ENCODE peak calls at places on chromosome 17, in four cellular contexts. One of them, this sample, is unnamed.

GRCh38 chr17:77451894-77452852 is 311.4 kb downstream of the SEC14L1 start:
- DNase-seq in left lung: peak
- DNase-seq in uterus: peak
- DNase-seq in stomach: peak
- DNase-seq in this sample: no peak

GRCh38 chr17:18004345-18004744 is 31.7 kb downstream of the DRC3 start:
- DNase-seq in left lung: no peak
- DNase-seq in uterus: no peak
- DNase-seq in stomach: no peak
- DNase-seq in this sample: no peak

GRCh38 chr17:68431661-68432071 is 25.6 kb downstream of the WIPI1 start:
- DNase-seq in left lung: no peak
- DNase-seq in uterus: no peak
- DNase-seq in stomach: no peak
- DNase-seq in this sample: no peak

GRCh38 chr17:61848896-61849295 is 14.4 kb downstream of the BRIP1 start:
- DNase-seq in left lung: no peak
- DNase-seq in uterus: no peak
- DNase-seq in stomach: no peak
- DNase-seq in this sample: no peak

GRCh38 chr17:60524463-60525346 is 1.3 kb downstream of the APPBP2 start:
- DNase-seq in left lung: no peak
- DNase-seq in uterus: no peak
- DNase-seq in stomach: no peak
- DNase-seq in this sample: no peak

GRCh38 chr17:8384801-8385335 is 1.9 kb upstream of the RPL26 start:
- DNase-seq in left lung: no peak
- DNase-seq in uterus: no peak
- DNase-seq in stomach: no peak
- DNase-seq in this sample: no peak

GRCh38 chr17:74987909-74988711 is 678 bp downstream of the CDR2L start:
- DNase-seq in left lung: peak
- DNase-seq in uterus: peak
- DNase-seq in stomach: peak
- DNase-seq in this sample: peak

GRCh38 chr17:51907041-51907440 is 251.5 kb downstream of the CA10 start:
- DNase-seq in left lung: no peak
- DNase-seq in uterus: no peak
- DNase-seq in stomach: no peak
- DNase-seq in this sample: no peak

GRCh38 chr17:58325976-58326468 is 2.6 kb downstream of the TSPOAP1 start:
- DNase-seq in left lung: peak
- DNase-seq in uterus: no peak
- DNase-seq in stomach: no peak
- DNase-seq in this sample: no peak

GRCh38 chr17:83119987-83120864 is 40.8 kb downstream of the METRNL start:
- DNase-seq in left lung: peak
- DNase-seq in uterus: no peak
- DNase-seq in stomach: no peak
- DNase-seq in this sample: no peak

GRCh38 chr17:74522381-74523090 is 8.7 kb downstream of the CD300LB start:
- DNase-seq in left lung: no peak
- DNase-seq in uterus: no peak
- DNase-seq in stomach: peak
- DNase-seq in this sample: no peak

GRCh38 chr17:43790311-43790940 is 10.2 kb downstream of the CFAP97D1 start:
- DNase-seq in left lung: no peak
- DNase-seq in uterus: no peak
- DNase-seq in stomach: no peak
- DNase-seq in this sample: no peak

GRCh38 chr17:57442914-57443571 is 186.7 kb downstream of the MSI2 start:
- DNase-seq in left lung: no peak
- DNase-seq in uterus: no peak
- DNase-seq in stomach: peak
- DNase-seq in this sample: peak

GRCh38 chr17:75289832-75290337 is 652 bp upstream of the SLC25A19 start:
- DNase-seq in left lung: no peak
- DNase-seq in uterus: peak
- DNase-seq in stomach: peak
- DNase-seq in this sample: peak

GRCh38 chr17:38701504-38702165 is 3.4 kb upstream of the MLLT6 start:
- DNase-seq in left lung: no peak
- DNase-seq in uterus: no peak
- DNase-seq in stomach: no peak
- DNase-seq in this sample: peak

GRCh38 chr17:27630607-27631408 is at the start of gene LGALS9:
- DNase-seq in left lung: no peak
- DNase-seq in uterus: no peak
- DNase-seq in stomach: peak
- DNase-seq in this sample: no peak

GRCh38 chr17:66468241-66469087 is 166.1 kb downstream of the PRKCA start:
- DNase-seq in left lung: no peak
- DNase-seq in uterus: no peak
- DNase-seq in stomach: no peak
- DNase-seq in this sample: no peak

GRCh38 chr17:75407655-75408352 is 2.3 kb upstream of the GRB2 start:
- DNase-seq in left lung: no peak
- DNase-seq in uterus: no peak
- DNase-seq in stomach: no peak
- DNase-seq in this sample: no peak

GRCh38 chr17:67475161-67475887 is 98.2 kb downstream of the PITPNC1 start:
- DNase-seq in left lung: peak
- DNase-seq in uterus: peak
- DNase-seq in stomach: peak
- DNase-seq in this sample: peak

GRCh38 chr17:48610282-48611211 is at the start of gene HOXB7:
- DNase-seq in left lung: peak
- DNase-seq in uterus: peak
- DNase-seq in stomach: peak
- DNase-seq in this sample: peak

GRCh38 chr17:6701719-6702118 is 11.4 kb downstream of the SLC13A5 start:
- DNase-seq in left lung: no peak
- DNase-seq in uterus: no peak
- DNase-seq in stomach: no peak
- DNase-seq in this sample: no peak

GRCh38 chr17:47978324-47978723 is 7.4 kb downstream of the CDK5RAP3 start:
- DNase-seq in left lung: no peak
- DNase-seq in uterus: peak
- DNase-seq in stomach: peak
- DNase-seq in this sample: no peak

GRCh38 chr17:48026503-48027321 is 10.9 kb downstream of the COPZ2 start:
- DNase-seq in left lung: peak
- DNase-seq in uterus: peak
- DNase-seq in stomach: peak
- DNase-seq in this sample: peak

GRCh38 chr17:20774472-20775135 is 195.1 kb downstream of the CDRT15L2 start:
- DNase-seq in left lung: no peak
- DNase-seq in uterus: no peak
- DNase-seq in stomach: no peak
- DNase-seq in this sample: no peak

DNA sequence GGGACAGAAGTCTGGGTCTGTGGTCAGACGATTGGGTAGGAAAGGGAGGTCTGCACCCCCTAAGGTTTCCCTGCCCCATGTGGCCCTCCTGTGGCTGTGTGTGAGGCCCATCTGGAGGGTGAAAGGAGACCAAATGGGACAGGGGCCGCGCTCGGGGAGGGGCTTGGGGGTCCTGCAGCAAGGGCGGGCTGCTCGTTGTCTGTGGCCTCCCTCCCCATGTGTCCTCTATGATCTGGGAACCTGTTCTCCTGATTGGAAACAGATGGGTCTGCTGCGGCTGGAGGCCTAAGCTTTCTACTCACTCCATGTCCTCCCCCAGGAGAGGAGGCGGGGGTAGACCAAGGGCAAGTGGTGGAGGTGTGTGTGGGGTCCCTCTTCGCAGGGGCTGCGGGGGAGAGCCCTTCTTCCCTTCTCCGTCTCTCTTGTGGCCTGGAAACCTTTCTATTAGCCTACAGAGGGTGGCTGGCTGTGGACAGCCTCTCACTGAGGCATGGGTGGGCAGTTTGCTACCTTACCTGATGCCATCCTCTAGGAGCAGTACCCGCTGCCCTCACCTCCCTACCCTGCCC is 18.6 kb downstream of the IGFBP4 start:
- DNase-seq in left lung: no peak
- DNase-seq in uterus: peak
- DNase-seq in stomach: no peak
- DNase-seq in this sample: no peak
- H3K4me3 ChIP-seq in left lung: no peak
- H3K4me3 ChIP-seq in uterus: no peak
- H3K4me3 ChIP-seq in stomach: no peak
- H3K4me3 ChIP-seq in this sample: no peak

GRCh38 chr17:81922566-81923301 is 4.8 kb upstream of the SIRT7 start:
- DNase-seq in left lung: no peak
- DNase-seq in uterus: no peak
- DNase-seq in stomach: no peak
- DNase-seq in this sample: no peak

GRCh38 chr17:81926451-81927144 is 937 bp downstream of the MAFG start:
- DNase-seq in left lung: peak
- DNase-seq in uterus: peak
- DNase-seq in stomach: peak
- DNase-seq in this sample: peak

GRCh38 chr17:81925860-81926450 is 1.6 kb downstream of the MAFG start:
- DNase-seq in left lung: no peak
- DNase-seq in uterus: no peak
- DNase-seq in stomach: no peak
- DNase-seq in this sample: no peak

GRCh38 chr17:81923302-81924260 is 4.0 kb downstream of the MAFG start:
- DNase-seq in left lung: peak
- DNase-seq in uterus: no peak
- DNase-seq in stomach: peak
- DNase-seq in this sample: no peak

GRCh38 chr17:81924557-81925532 is 2.7 kb downstream of the MAFG start:
- DNase-seq in left lung: no peak
- DNase-seq in uterus: no peak
- DNase-seq in stomach: no peak
- DNase-seq in this sample: no peak
- H3K4me3 ChIP-seq in left lung: no peak
- H3K4me3 ChIP-seq in uterus: no peak
- H3K4me3 ChIP-seq in stomach: peak
- H3K4me3 ChIP-seq in this sample: no peak

DNA sequence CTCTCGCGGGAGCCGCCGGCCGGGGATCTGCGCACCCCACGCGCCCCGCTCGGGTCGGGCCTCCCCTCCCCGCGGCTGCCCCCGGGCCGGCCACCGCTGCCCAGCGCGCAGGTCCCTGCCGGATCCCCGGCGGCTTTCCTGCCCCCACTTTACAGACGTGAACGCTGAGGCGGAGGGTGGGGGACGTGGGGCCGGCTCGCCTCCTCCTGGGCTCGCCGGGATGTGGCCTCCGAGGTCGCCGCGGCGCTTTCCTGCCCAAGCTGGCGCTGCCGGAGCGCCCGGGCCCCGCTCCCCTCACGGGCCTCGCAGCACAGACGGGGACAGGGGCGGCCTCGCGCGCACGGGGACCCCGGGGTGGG is 26.7 kb downstream of the RTN4RL1 start:
- DNase-seq in left lung: no peak
- DNase-seq in uterus: no peak
- DNase-seq in stomach: no peak
- DNase-seq in this sample: no peak
- H3K4me3 ChIP-seq in left lung: peak
- H3K4me3 ChIP-seq in uterus: peak
- H3K4me3 ChIP-seq in stomach: peak
- H3K4me3 ChIP-seq in this sample: peak

DNA sequence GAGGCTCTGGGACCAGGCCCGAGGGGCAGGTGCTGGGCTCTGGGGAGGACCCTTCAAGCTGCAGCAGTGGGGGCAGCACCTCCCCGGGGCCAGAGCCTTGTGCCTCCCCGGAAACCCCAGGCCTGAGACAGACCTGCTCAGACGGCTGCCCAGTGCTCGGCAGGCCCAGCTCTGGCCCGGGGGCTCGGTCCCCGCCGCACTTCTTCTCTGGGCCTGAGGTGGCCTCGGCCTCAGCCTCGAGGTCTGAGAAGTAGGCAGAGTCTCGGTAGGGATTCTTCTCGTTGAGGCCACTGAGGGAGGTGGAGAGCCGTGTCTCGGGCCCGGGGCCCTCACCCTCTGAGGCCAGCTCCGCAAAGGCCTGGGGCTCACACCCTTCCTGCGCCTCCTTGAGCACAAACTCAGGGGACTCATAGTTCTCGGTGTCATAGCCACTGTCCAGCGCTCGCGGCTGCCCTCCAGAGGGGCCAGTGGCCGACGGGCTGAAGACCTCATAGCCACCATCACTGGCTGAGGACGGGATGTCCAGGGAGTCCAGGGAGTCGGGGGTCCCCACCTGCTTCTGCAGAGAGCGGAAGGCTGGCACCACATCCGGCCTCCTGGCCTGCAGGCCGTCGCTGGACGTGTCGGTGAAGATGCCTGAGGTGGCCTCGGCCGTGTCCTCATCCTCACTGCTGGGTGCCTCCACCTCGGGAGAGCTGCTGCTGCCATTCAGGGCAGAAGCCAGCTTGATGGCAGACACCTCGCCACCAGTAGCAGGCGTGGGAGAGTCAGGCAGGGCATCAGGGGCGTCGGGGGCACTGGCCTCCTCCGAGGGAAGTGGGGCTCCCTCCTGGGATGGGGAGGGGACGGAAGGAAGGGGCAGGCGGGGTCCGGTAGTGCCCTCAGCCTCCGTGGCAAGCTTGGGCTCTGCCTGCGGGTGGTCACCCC is 44.3 kb upstream of the PVALEF start:
- DNase-seq in left lung: no peak
- DNase-seq in uterus: no peak
- DNase-seq in stomach: no peak
- DNase-seq in this sample: no peak
- H3K4me3 ChIP-seq in left lung: no peak
- H3K4me3 ChIP-seq in uterus: no peak
- H3K4me3 ChIP-seq in stomach: no peak
- H3K4me3 ChIP-seq in this sample: no peak

GRCh38 chr17:2266045-2266864 is 37.3 kb downstream of the SMG6 start:
- DNase-seq in left lung: no peak
- DNase-seq in uterus: no peak
- DNase-seq in stomach: peak
- DNase-seq in this sample: peak

GRCh38 chr17:2262146-2262587 is 41.4 kb downstream of the SMG6 start:
- DNase-seq in left lung: no peak
- DNase-seq in uterus: no peak
- DNase-seq in stomach: no peak
- DNase-seq in this sample: peak

GRCh38 chr17:2266865-2267228 is 36.7 kb downstream of the SMG6 start:
- DNase-seq in left lung: no peak
- DNase-seq in uterus: no peak
- DNase-seq in stomach: no peak
- DNase-seq in this sample: no peak

GRCh38 chr17:2263183-2263954 is 40.2 kb downstream of the SMG6 start:
- DNase-seq in left lung: no peak
- DNase-seq in uterus: no peak
- DNase-seq in stomach: no peak
- DNase-seq in this sample: no peak

GRCh38 chr17:2264023-2264860 is 39.3 kb downstream of the SMG6 start:
- DNase-seq in left lung: no peak
- DNase-seq in uterus: no peak
- DNase-seq in stomach: no peak
- DNase-seq in this sample: no peak
- H3K4me3 ChIP-seq in left lung: no peak
- H3K4me3 ChIP-seq in uterus: no peak
- H3K4me3 ChIP-seq in stomach: no peak
- H3K4me3 ChIP-seq in this sample: no peak